ENCODE peak calls at places on chromosomes 16 and 17, in seven cellular contexts. N is nephron progenitor cell, A is psoas muscle, X is neural progenitor cell, U is mammary epithelial cell, I is mesothelial cell of epicardium, Y is PC-9. V is an unnamed sample.

GRCh38 chr16:77211880-77212735 is 12.9 kb downstream of the SYCE1L start:
- DNase-seq in I (peak; percentile 61), U (peak; percentile 31), Y (no peak), X (peak; percentile 83), N (peak; percentile 75), A (peak; percentile 73), V (peak; percentile 84)

GRCh38 chr16:11632455-11632921 is 35.8 kb upstream of the SNN start:
- DNase-seq in N (peak; percentile 36), A (peak; percentile 66), I (peak; percentile 73), X (peak; percentile 61), Y (no peak), U (no peak), V (no peak)

GRCh38 chr16:67312450-67313118 is 14.0 kb downstream of the KCTD19 start:
- DNase-seq in X (no peak), U (no peak), N (no peak), I (no peak), A (no peak), Y (peak; percentile 52), V (peak; percentile 11)

GRCh38 chr16:50209548-50210265 is 56.6 kb downstream of the TENT4B start:
- DNase-seq in Y (no peak), N (no peak), A (no peak), X (peak; percentile 54), I (no peak), U (no peak), V (no peak)

GRCh38 chr16:12239226-12239625 is 262.7 kb downstream of the SNX29 start:
- DNase-seq in I (no peak), Y (no peak), U (no peak), X (no peak), A (no peak), N (no peak), V (no peak)

GRCh38 chr17:50560931-50561750 is 626 bp downstream of the CACNA1G start:
- DNase-seq in A (no peak), N (peak; percentile 55), X (peak; percentile 66), I (no peak), Y (no peak), U (no peak), V (peak; percentile 74)

GRCh38 chr17:6328279-6328678 is 106.6 kb downstream of the AIPL1 start:
- DNase-seq in I (no peak), X (no peak), N (no peak), Y (no peak), A (no peak), U (peak; percentile 11), V (no peak)

GRCh38 chr16:84036131-84036530 is 6.5 kb downstream of the SLC38A8 start:
- DNase-seq in N (no peak), I (no peak), X (no peak), U (no peak), Y (no peak), A (no peak), V (no peak)

GRCh38 chr17:32609085-32609484 is 122.3 kb downstream of the CDK5R1 start:
- DNase-seq in I (no peak), A (peak; percentile 75), U (peak; percentile 69), N (no peak), X (no peak), Y (peak; percentile 74), V (peak; percentile 63)

GRCh38 chr16:8632675-8633182 is 11.2 kb downstream of the METTL22 start:
- DNase-seq in N (no peak), I (no peak), X (no peak), A (peak; percentile 64), U (no peak), Y (no peak), V (no peak)

GRCh38 chr17:58330997-58331814 is 2.6 kb upstream of the TSPOAP1 start:
- DNase-seq in Y (no peak), N (no peak), X (no peak), I (no peak), A (no peak), U (no peak), V (no peak)

GRCh38 chr17:49779730-49780220 is 8.7 kb upstream of the KAT7 start:
- DNase-seq in A (no peak), U (peak; percentile 81), N (no peak), Y (peak; percentile 55), I (no peak), X (peak; percentile 15), V (no peak)

GRCh38 chr17:77558846-77559626 is 399.5 kb upstream of the TNRC6C start:
- DNase-seq in I (no peak), X (no peak), U (peak; percentile 66), N (no peak), A (peak; percentile 19), Y (no peak), V (no peak)

GRCh38 chr16:23863511-23864422 is 28.0 kb downstream of the PRKCB start:
- DNase-seq in U (no peak), Y (no peak), N (no peak), X (no peak), A (no peak), I (no peak), V (peak; percentile 49)

GRCh38 chr17:64155751-64156544 is 26.0 kb upstream of the ERN1 start:
- DNase-seq in I (no peak), A (peak; percentile 91), U (peak; percentile 59), N (peak; percentile 19), X (peak; percentile 21), Y (no peak), V (no peak)

GRCh38 chr17:61587242-61587641 is 3.8 kb downstream of the NACA2 start:
- DNase-seq in N (no peak), Y (no peak), I (no peak), X (no peak), U (no peak), A (no peak), V (no peak)

GRCh38 chr16:66553223-66553622 is 847 bp downstream of the CKLF start:
- DNase-seq in U (no peak), N (no peak), Y (no peak), X (no peak), I (no peak), A (no peak), V (no peak)

DNA sequence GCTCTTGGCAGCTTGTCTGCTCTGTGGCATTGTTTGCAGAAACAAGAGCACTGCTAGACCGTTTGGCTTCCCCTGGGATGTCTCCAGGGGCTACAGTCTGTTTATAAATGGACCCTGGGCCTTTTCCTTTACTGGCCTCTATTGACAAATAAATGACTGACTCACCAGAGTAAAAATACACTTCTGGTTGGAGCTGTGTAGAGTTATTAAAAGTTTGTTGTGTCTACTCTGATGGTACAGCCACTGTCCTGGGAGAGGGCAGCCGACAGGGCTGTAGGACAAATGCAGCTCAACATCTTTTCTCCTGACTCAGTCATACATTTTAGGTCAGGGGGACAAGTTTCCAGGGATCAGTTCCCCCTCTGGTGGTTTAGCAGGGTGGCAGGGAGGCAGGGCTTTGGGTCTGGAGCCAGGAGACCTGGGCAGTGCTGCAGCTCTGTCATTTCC is 30.0 kb downstream of the FOXL1 start:
- DNase-seq in Y (no peak), I (no peak), A (no peak), U (no peak), X (no peak), N (no peak), V (no peak)
- TF ChIP-seq CTCF in Y (no peak), I (no peak), A (no peak), U (no peak), X (no peak), N (no peak), V (no peak)

GRCh38 chr17:80363518-80364090 is 51.4 kb upstream of the ENDOV start:
- DNase-seq in X (no peak), N (no peak), Y (no peak), A (peak; percentile 50), U (no peak), I (no peak), V (no peak)

GRCh38 chr17:80363120-80363515 is 51.8 kb upstream of the ENDOV start:
- DNase-seq in X (no peak), U (no peak), N (no peak), Y (no peak), A (peak; percentile 22), I (no peak), V (no peak)

GRCh38 chr17:80365001-80365965 is 49.7 kb upstream of the ENDOV start:
- DNase-seq in I (no peak), X (no peak), N (no peak), U (no peak), A (peak; percentile 16), Y (no peak), V (no peak)

GRCh38 chr17:80362428-80363119 is 52.4 kb upstream of the ENDOV start:
- DNase-seq in N (no peak), A (peak; percentile 44), Y (no peak), I (no peak), X (no peak), U (no peak), V (no peak)

DNA sequence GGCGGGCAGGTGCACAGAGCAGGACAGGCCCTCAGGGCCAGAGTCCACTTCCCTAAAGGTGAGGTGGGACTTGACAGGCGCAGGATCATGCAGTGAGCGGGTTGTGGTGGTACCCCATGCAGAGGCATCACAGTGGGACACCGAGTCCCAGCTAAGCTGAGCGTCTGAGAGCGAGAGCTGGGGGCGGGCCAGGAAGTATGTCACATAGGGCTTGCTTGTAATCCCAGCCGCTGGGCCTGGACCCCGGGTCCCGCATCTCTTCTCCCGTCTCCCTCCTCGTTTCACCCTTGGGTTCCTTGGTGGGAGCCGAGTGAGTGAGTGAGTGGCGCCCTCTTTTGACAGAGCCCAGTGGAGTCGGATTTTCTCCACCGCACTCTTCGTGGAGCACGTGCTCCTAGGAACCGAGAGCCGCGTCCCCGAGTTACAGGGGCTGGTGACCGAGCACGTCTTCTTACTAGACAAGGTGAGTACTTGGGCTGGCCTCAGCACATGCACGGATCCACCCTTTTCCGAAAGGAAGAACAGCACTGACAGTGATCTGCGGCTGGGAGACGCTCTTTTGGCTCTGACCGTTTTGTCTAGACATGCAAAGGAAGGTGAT is 50.8 kb upstream of the ENDOV start:
- DNase-seq in I (peak; percentile 46), Y (no peak), X (peak; percentile 63), A (peak; percentile 53), N (peak; percentile 53), U (peak; percentile 24), V (no peak)
- TF ChIP-seq CTCF in I (no peak), Y (peak; percentile 37), X (peak; percentile 63), A (peak; percentile 34), N (peak; percentile 46), U (peak; percentile 41), V (peak; percentile 46)

GRCh38 chr17:2094891-2095535 is 40.1 kb downstream of the HIC1 start:
- DNase-seq in Y (no peak), A (peak; percentile 75), I (peak; percentile 57), X (peak; percentile 56), N (no peak), U (no peak), V (no peak)
- TF ChIP-seq CTCF in Y (peak; percentile 29), A (peak; percentile 57), I (peak; percentile 20), X (peak; percentile 37), N (no peak), U (peak; percentile 38), V (peak; percentile 61)

DNA sequence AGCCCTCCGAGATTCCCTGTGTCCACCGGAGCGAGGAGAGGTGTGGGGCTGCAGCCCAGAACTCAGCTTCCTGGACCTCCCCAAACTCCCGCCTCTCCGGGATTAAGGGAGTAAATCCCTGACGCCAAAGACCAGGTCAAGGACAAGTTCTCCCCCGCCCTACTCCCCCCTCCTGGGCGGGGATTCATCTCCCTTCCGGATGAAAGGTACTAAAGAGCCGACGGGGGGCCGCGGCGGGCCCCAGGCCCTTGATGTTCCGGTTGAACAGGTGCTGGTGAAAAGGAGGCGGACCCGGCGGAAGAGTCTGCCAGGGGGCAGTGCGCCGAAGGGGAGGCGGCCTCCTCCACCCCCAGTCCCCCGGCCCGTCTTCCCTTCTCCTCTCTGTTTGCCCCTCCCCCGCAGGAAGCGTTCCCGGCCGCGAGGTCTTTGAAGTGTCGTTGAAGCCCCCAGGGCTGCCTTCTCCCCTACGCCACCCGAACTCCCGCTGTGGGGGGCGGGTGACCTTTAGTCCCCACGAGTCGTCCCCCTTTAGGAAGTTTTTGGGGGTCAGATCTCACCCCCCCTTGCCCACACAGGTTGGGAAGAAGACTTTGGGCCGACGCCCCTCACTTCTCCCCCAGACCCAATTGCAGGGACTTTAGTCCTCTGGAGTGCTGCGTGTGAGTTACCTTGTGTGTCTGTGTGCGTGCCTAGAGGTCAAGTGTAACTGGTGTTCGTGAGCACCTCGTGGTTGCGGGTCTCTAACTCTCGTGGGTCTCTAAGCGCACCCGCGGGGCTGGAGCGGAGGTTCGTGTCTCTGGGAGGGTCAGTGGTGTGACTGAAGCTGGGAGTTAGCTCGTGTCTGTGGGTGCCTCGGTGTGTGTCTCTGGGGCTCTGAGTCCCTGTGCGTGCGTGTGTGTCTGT is 1.1 kb upstream of the MLLT6 start:
- DNase-seq in A (peak; percentile 91), Y (peak; percentile 92), N (peak; percentile 84), I (peak; percentile 80), U (no peak), X (peak; percentile 84), V (peak; percentile 90)
- TF ChIP-seq CTCF in A (no peak), Y (no peak), N (no peak), I (no peak), U (no peak), X (no peak), V (no peak)